ENCODE peak calls at places on chromosomes 5 and 9, in five cellular contexts. One of them, this sample, is unnamed.

GRCh38 chr5:122463221-122463620 is 151.2 kb downstream of the SNCAIP start:
- DNase-seq in RWPE2: no peak
- DNase-seq in fibroblast of pulmonary artery: peak; percentile 36
- DNase-seq in astrocyte of the hippocampus: peak; percentile 41
- DNase-seq in posterior cingulate gyrus: no peak
- DNase-seq in this sample: no peak

GRCh38 chr5:144203750-144204596 is 33.3 kb downstream of the KCTD16 start:
- DNase-seq in RWPE2: no peak
- DNase-seq in posterior cingulate gyrus: no peak
- DNase-seq in astrocyte of the hippocampus: peak; percentile 87
- DNase-seq in fibroblast of pulmonary artery: peak; percentile 89
- DNase-seq in this sample: peak; percentile 64

GRCh38 chr5:177327539-177328522 is 16.1 kb upstream of the MXD3 start:
- DNase-seq in fibroblast of pulmonary artery: peak; percentile 77
- DNase-seq in astrocyte of the hippocampus: peak; percentile 90
- DNase-seq in posterior cingulate gyrus: peak; percentile 83
- DNase-seq in RWPE2: no peak
- DNase-seq in this sample: peak; percentile 75

GRCh38 chr5:56552612-56553268 is 262.6 kb upstream of the MAP3K1 start:
- DNase-seq in RWPE2: no peak
- DNase-seq in fibroblast of pulmonary artery: peak; percentile 36
- DNase-seq in astrocyte of the hippocampus: peak; percentile 25
- DNase-seq in posterior cingulate gyrus: no peak
- DNase-seq in this sample: no peak

GRCh38 chr9:96048116-96048953 is 172.8 kb downstream of the ERCC6L2 start:
- DNase-seq in fibroblast of pulmonary artery: peak; percentile 56
- DNase-seq in astrocyte of the hippocampus: peak; percentile 72
- DNase-seq in RWPE2: no peak
- DNase-seq in posterior cingulate gyrus: peak; percentile 84
- DNase-seq in this sample: peak; percentile 51

GRCh38 chr5:64637144-64637543 is 53.2 kb upstream of the SHISAL2B start:
- DNase-seq in fibroblast of pulmonary artery: no peak
- DNase-seq in RWPE2: no peak
- DNase-seq in astrocyte of the hippocampus: no peak
- DNase-seq in posterior cingulate gyrus: no peak
- DNase-seq in this sample: no peak

GRCh38 chr5:96699186-96699820 is 37.1 kb downstream of the CAST start:
- DNase-seq in RWPE2: no peak
- DNase-seq in posterior cingulate gyrus: no peak
- DNase-seq in astrocyte of the hippocampus: peak; percentile 45
- DNase-seq in fibroblast of pulmonary artery: peak; percentile 40
- DNase-seq in this sample: no peak

GRCh38 chr5:148910686-148911361 is 84.4 kb downstream of the ADRB2 start:
- DNase-seq in astrocyte of the hippocampus: peak; percentile 72
- DNase-seq in fibroblast of pulmonary artery: peak; percentile 73
- DNase-seq in RWPE2: peak; percentile 98
- DNase-seq in posterior cingulate gyrus: peak; percentile 82
- DNase-seq in this sample: no peak

GRCh38 chr9:82650368-82650767 is 412.6 kb downstream of the RASEF start:
- DNase-seq in RWPE2: no peak
- DNase-seq in posterior cingulate gyrus: no peak
- DNase-seq in astrocyte of the hippocampus: no peak
- DNase-seq in fibroblast of pulmonary artery: no peak
- DNase-seq in this sample: no peak

GRCh38 chr5:132471944-132472343 is 18.6 kb downstream of the IRF1 start:
- DNase-seq in RWPE2: peak; percentile 57
- DNase-seq in fibroblast of pulmonary artery: no peak
- DNase-seq in posterior cingulate gyrus: no peak
- DNase-seq in astrocyte of the hippocampus: no peak
- DNase-seq in this sample: no peak

GRCh38 chr9:129442791-129443511 is 177.9 kb downstream of the C9orf50 start:
- DNase-seq in fibroblast of pulmonary artery: no peak
- DNase-seq in RWPE2: no peak
- DNase-seq in astrocyte of the hippocampus: no peak
- DNase-seq in posterior cingulate gyrus: peak; percentile 74
- DNase-seq in this sample: peak; percentile 63

GRCh38 chr5:154868702-154869101 is 10.3 kb downstream of the CNOT8 start:
- DNase-seq in RWPE2: no peak
- DNase-seq in astrocyte of the hippocampus: no peak
- DNase-seq in posterior cingulate gyrus: no peak
- DNase-seq in fibroblast of pulmonary artery: no peak
- DNase-seq in this sample: no peak

GRCh38 chr9:119443179-119443578 is 73.9 kb upstream of the BRINP1 start:
- DNase-seq in astrocyte of the hippocampus: no peak
- DNase-seq in RWPE2: no peak
- DNase-seq in fibroblast of pulmonary artery: no peak
- DNase-seq in posterior cingulate gyrus: peak; percentile 55
- DNase-seq in this sample: no peak

GRCh38 chr9:20396509-20396908 is 225.8 kb downstream of the MLLT3 start:
- DNase-seq in fibroblast of pulmonary artery: no peak
- DNase-seq in astrocyte of the hippocampus: no peak
- DNase-seq in posterior cingulate gyrus: no peak
- DNase-seq in RWPE2: no peak
- DNase-seq in this sample: no peak

GRCh38 chr9:125759812-125760134 is 12.6 kb downstream of the PBX3 start:
- DNase-seq in RWPE2: no peak
- DNase-seq in fibroblast of pulmonary artery: no peak
- DNase-seq in posterior cingulate gyrus: peak; percentile 88
- DNase-seq in astrocyte of the hippocampus: peak; percentile 41
- DNase-seq in this sample: no peak